ENCODE peak calls at places on chromosomes 5 and 9, in five cellular contexts. One of them, this sample, is unnamed.

GRCh38 chr5:160096178-160096577 is 23.1 kb downstream of the PWWP2A start:
- DNase-seq in lower lobe of right lung: no peak
- DNase-seq in heart left ventricle: no peak
- DNase-seq in mesothelial cell of epicardium: no peak
- DNase-seq in tibial artery: no peak
- DNase-seq in this sample: no peak

GRCh38 chr9:72005451-72005850 is 55.0 kb downstream of the C9orf57 start:
- DNase-seq in lower lobe of right lung: no peak
- DNase-seq in heart left ventricle: no peak
- DNase-seq in mesothelial cell of epicardium: no peak
- DNase-seq in tibial artery: no peak
- DNase-seq in this sample: no peak

GRCh38 chr9:4306066-4306787 is 6.4 kb upstream of the GLIS3 start:
- DNase-seq in lower lobe of right lung: no peak
- DNase-seq in heart left ventricle: no peak
- DNase-seq in mesothelial cell of epicardium: no peak
- DNase-seq in tibial artery: no peak
- DNase-seq in this sample: peak

GRCh38 chr5:173888473-173889135 is 455 bp downstream of the CPEB4 start:
- DNase-seq in lower lobe of right lung: peak
- DNase-seq in heart left ventricle: no peak
- DNase-seq in mesothelial cell of epicardium: no peak
- DNase-seq in tibial artery: peak
- DNase-seq in this sample: peak

GRCh38 chr5:17330386-17330785 is 113.0 kb downstream of the BASP1 start:
- DNase-seq in lower lobe of right lung: no peak
- DNase-seq in heart left ventricle: no peak
- DNase-seq in mesothelial cell of epicardium: no peak
- DNase-seq in tibial artery: no peak
- DNase-seq in this sample: no peak

GRCh38 chr5:151224372-151224771 is 480 bp upstream of the CCDC69 start:
- DNase-seq in lower lobe of right lung: no peak
- DNase-seq in heart left ventricle: no peak
- DNase-seq in mesothelial cell of epicardium: no peak
- DNase-seq in tibial artery: no peak
- DNase-seq in this sample: no peak

GRCh38 chr9:124008307-124008854 is 3.2 kb upstream of the LHX2 start:
- DNase-seq in lower lobe of right lung: no peak
- DNase-seq in heart left ventricle: no peak
- DNase-seq in mesothelial cell of epicardium: peak
- DNase-seq in tibial artery: no peak
- DNase-seq in this sample: peak

GRCh38 chr9:34145165-34145564 is 18.7 kb upstream of the DCAF12 start:
- DNase-seq in lower lobe of right lung: no peak
- DNase-seq in heart left ventricle: no peak
- DNase-seq in mesothelial cell of epicardium: no peak
- DNase-seq in tibial artery: no peak
- DNase-seq in this sample: no peak

GRCh38 chr5:134692722-134693121 is 44.1 kb downstream of the SEC24A start:
- DNase-seq in lower lobe of right lung: no peak
- DNase-seq in heart left ventricle: no peak
- DNase-seq in mesothelial cell of epicardium: no peak
- DNase-seq in tibial artery: no peak
- DNase-seq in this sample: no peak

GRCh38 chr5:34563269-34563668 is 92.9 kb upstream of the RAI14 start:
- DNase-seq in lower lobe of right lung: no peak
- DNase-seq in heart left ventricle: no peak
- DNase-seq in mesothelial cell of epicardium: no peak
- DNase-seq in tibial artery: no peak
- DNase-seq in this sample: no peak

DNA sequence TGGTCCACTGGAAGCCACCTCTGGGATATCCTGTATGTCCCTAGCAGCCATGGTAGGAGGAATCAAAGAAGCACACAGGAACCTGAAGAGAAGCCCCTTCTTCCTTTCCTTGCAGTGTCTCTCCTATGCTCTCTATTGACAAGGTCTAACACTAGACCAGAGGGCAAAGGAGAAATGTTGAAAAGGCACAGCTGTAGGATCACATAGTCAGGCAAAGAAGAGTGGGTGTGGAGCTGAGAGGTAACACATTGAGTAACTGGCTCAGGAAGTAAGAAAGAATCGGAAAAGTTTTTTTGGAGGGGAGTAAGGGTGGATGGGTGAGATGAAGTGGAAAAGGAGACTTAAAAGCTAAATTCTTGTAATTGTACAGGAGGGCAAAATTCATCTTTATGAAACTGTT is 100.1 kb downstream of the FOCAD start:
- DNase-seq in lower lobe of right lung: no peak
- DNase-seq in heart left ventricle: no peak
- DNase-seq in mesothelial cell of epicardium: no peak
- DNase-seq in tibial artery: no peak
- DNase-seq in this sample: no peak
- TF ChIP-seq CTCF in lower lobe of right lung: no peak
- TF ChIP-seq CTCF in heart left ventricle: no peak
- TF ChIP-seq CTCF in mesothelial cell of epicardium: no peak
- TF ChIP-seq CTCF in tibial artery: no peak
- TF ChIP-seq CTCF in this sample: no peak

GRCh38 chr9:126707083-126707482 is 93.4 kb downstream of the LMX1B start:
- DNase-seq in lower lobe of right lung: peak
- DNase-seq in heart left ventricle: no peak
- DNase-seq in mesothelial cell of epicardium: peak
- DNase-seq in tibial artery: no peak
- DNase-seq in this sample: no peak

GRCh38 chr9:126705767-126706697 is 92.3 kb downstream of the LMX1B start:
- DNase-seq in lower lobe of right lung: peak
- DNase-seq in heart left ventricle: peak
- DNase-seq in mesothelial cell of epicardium: peak
- DNase-seq in tibial artery: peak
- DNase-seq in this sample: peak

GRCh38 chr9:126708178-126708577 is 94.5 kb downstream of the LMX1B start:
- DNase-seq in lower lobe of right lung: peak
- DNase-seq in heart left ventricle: no peak
- DNase-seq in mesothelial cell of epicardium: no peak
- DNase-seq in tibial artery: peak
- DNase-seq in this sample: no peak

GRCh38 chr9:126705311-126705766 is 91.6 kb downstream of the LMX1B start:
- DNase-seq in lower lobe of right lung: peak
- DNase-seq in heart left ventricle: peak
- DNase-seq in mesothelial cell of epicardium: peak
- DNase-seq in tibial artery: peak
- DNase-seq in this sample: peak

DNA sequence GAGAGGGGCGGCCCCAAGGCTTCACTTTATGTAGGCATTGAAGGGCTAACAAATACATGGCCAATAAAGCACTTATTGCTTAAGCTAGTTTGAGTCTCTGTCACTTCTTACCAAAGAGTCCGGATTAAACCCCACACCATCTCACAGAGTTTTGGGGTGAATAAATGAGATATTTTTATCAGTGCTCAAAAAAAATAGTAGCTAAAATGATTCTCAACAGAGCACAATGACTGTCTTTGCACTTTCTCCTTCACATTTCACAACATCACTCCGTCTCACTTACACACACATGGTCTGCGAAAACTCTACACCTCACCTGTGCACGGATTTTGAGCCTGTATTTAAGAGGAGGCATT is 92.9 kb downstream of the LMX1B start:
- DNase-seq in lower lobe of right lung: no peak
- DNase-seq in heart left ventricle: no peak
- DNase-seq in mesothelial cell of epicardium: no peak
- DNase-seq in tibial artery: no peak
- DNase-seq in this sample: no peak
- TF ChIP-seq CTCF in lower lobe of right lung: no peak
- TF ChIP-seq CTCF in heart left ventricle: no peak
- TF ChIP-seq CTCF in mesothelial cell of epicardium: no peak
- TF ChIP-seq CTCF in tibial artery: no peak
- TF ChIP-seq CTCF in this sample: no peak

GRCh38 chr5:64417390-64417789 is 88.4 kb upstream of the RGS7BP start:
- DNase-seq in lower lobe of right lung: no peak
- DNase-seq in heart left ventricle: no peak
- DNase-seq in mesothelial cell of epicardium: no peak
- DNase-seq in tibial artery: no peak
- DNase-seq in this sample: no peak
- TF ChIP-seq CTCF in lower lobe of right lung: no peak
- TF ChIP-seq CTCF in heart left ventricle: no peak
- TF ChIP-seq CTCF in mesothelial cell of epicardium: no peak
- TF ChIP-seq CTCF in tibial artery: no peak
- TF ChIP-seq CTCF in this sample: no peak

GRCh38 chr9:83327750-83328622 is 210.2 kb downstream of the FRMD3 start:
- DNase-seq in lower lobe of right lung: no peak
- DNase-seq in heart left ventricle: no peak
- DNase-seq in mesothelial cell of epicardium: no peak
- DNase-seq in tibial artery: no peak
- DNase-seq in this sample: no peak

GRCh38 chr9:83334320-83334719 is 203.9 kb downstream of the FRMD3 start:
- DNase-seq in lower lobe of right lung: peak
- DNase-seq in heart left ventricle: peak
- DNase-seq in mesothelial cell of epicardium: peak
- DNase-seq in tibial artery: peak
- DNase-seq in this sample: peak

GRCh38 chr9:83327323-83327722 is 210.9 kb downstream of the FRMD3 start:
- DNase-seq in lower lobe of right lung: no peak
- DNase-seq in heart left ventricle: no peak
- DNase-seq in mesothelial cell of epicardium: no peak
- DNase-seq in tibial artery: no peak
- DNase-seq in this sample: no peak

GRCh38 chr9:83330207-83331196 is 207.7 kb downstream of the FRMD3 start:
- DNase-seq in lower lobe of right lung: no peak
- DNase-seq in heart left ventricle: no peak
- DNase-seq in mesothelial cell of epicardium: no peak
- DNase-seq in tibial artery: no peak
- DNase-seq in this sample: peak
- TF ChIP-seq CTCF in lower lobe of right lung: no peak
- TF ChIP-seq CTCF in heart left ventricle: no peak
- TF ChIP-seq CTCF in mesothelial cell of epicardium: no peak
- TF ChIP-seq CTCF in tibial artery: no peak
- TF ChIP-seq CTCF in this sample: peak

GRCh38 chr9:99300603-99301002 is 78.5 kb downstream of the SEC61B start:
- DNase-seq in lower lobe of right lung: no peak
- DNase-seq in heart left ventricle: no peak
- DNase-seq in mesothelial cell of epicardium: no peak
- DNase-seq in tibial artery: no peak
- DNase-seq in this sample: no peak

GRCh38 chr9:99298660-99299059 is 76.6 kb downstream of the SEC61B start:
- DNase-seq in lower lobe of right lung: no peak
- DNase-seq in heart left ventricle: no peak
- DNase-seq in mesothelial cell of epicardium: no peak
- DNase-seq in tibial artery: no peak
- DNase-seq in this sample: no peak

GRCh38 chr9:99296375-99296951 is 74.4 kb downstream of the SEC61B start:
- DNase-seq in lower lobe of right lung: no peak
- DNase-seq in heart left ventricle: peak
- DNase-seq in mesothelial cell of epicardium: no peak
- DNase-seq in tibial artery: no peak
- DNase-seq in this sample: peak

GRCh38 chr9:99300103-99300439 is 78.0 kb downstream of the SEC61B start:
- DNase-seq in lower lobe of right lung: no peak
- DNase-seq in heart left ventricle: no peak
- DNase-seq in mesothelial cell of epicardium: no peak
- DNase-seq in tibial artery: no peak
- DNase-seq in this sample: no peak

GRCh38 chr9:99299214-99300102 is 77.4 kb downstream of the SEC61B start:
- DNase-seq in lower lobe of right lung: no peak
- DNase-seq in heart left ventricle: no peak
- DNase-seq in mesothelial cell of epicardium: no peak
- DNase-seq in tibial artery: no peak
- DNase-seq in this sample: no peak
- TF ChIP-seq CTCF in lower lobe of right lung: no peak
- TF ChIP-seq CTCF in heart left ventricle: no peak
- TF ChIP-seq CTCF in mesothelial cell of epicardium: no peak
- TF ChIP-seq CTCF in tibial artery: no peak
- TF ChIP-seq CTCF in this sample: no peak

GRCh38 chr9:112170968-112171367 is 4.1 kb downstream of the SUSD1 start:
- DNase-seq in lower lobe of right lung: no peak
- DNase-seq in heart left ventricle: no peak
- DNase-seq in mesothelial cell of epicardium: no peak
- DNase-seq in tibial artery: no peak
- DNase-seq in this sample: no peak
- TF ChIP-seq CTCF in lower lobe of right lung: no peak
- TF ChIP-seq CTCF in heart left ventricle: no peak
- TF ChIP-seq CTCF in mesothelial cell of epicardium: no peak
- TF ChIP-seq CTCF in tibial artery: no peak
- TF ChIP-seq CTCF in this sample: no peak

DNA sequence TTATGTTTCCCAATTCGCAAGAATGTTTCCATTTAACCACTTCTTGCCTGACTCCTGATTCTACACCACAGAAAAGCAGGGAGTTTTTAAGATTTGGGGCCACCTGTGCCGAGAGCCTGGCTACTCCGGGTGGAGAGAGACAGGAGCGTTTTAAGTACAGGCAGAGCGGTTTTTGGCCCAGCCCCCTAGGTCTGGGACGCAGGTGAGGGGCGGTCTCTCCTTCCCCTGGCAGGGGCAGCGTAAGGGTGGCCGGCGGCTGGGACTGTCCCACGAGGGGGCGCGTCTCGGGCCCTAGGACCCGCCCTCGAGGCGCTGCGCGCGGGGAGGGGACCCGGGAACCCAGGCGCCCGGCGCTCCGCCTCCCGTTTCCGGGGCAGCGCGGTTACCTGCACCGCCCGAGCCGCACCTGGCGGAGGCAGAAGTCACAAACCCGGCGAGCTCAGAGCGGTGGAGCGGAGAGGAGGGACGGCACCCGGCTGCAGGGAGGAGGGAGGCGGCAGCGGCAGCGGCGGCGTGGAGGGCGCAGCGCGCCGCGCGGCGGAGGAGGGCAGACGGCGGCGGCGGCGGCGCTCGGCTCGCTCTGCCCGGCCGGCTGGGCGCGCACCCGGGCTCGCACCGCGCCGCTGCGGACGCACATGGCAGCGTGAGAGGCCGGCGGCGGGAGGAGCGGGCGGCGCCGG is at the start of gene WWC1:
- DNase-seq in lower lobe of right lung: peak
- DNase-seq in heart left ventricle: no peak
- DNase-seq in mesothelial cell of epicardium: peak
- DNase-seq in tibial artery: no peak
- DNase-seq in this sample: peak
- TF ChIP-seq CTCF in lower lobe of right lung: peak
- TF ChIP-seq CTCF in heart left ventricle: no peak
- TF ChIP-seq CTCF in mesothelial cell of epicardium: peak
- TF ChIP-seq CTCF in tibial artery: no peak
- TF ChIP-seq CTCF in this sample: no peak

GRCh38 chr5:120938604-120939003 is 474.5 kb downstream of the PRR16 start:
- DNase-seq in lower lobe of right lung: no peak
- DNase-seq in heart left ventricle: no peak
- DNase-seq in mesothelial cell of epicardium: no peak
- DNase-seq in tibial artery: no peak
- DNase-seq in this sample: no peak

GRCh38 chr5:120936652-120937051 is 472.6 kb downstream of the PRR16 start:
- DNase-seq in lower lobe of right lung: peak
- DNase-seq in heart left ventricle: no peak
- DNase-seq in mesothelial cell of epicardium: no peak
- DNase-seq in tibial artery: no peak
- DNase-seq in this sample: no peak

DNA sequence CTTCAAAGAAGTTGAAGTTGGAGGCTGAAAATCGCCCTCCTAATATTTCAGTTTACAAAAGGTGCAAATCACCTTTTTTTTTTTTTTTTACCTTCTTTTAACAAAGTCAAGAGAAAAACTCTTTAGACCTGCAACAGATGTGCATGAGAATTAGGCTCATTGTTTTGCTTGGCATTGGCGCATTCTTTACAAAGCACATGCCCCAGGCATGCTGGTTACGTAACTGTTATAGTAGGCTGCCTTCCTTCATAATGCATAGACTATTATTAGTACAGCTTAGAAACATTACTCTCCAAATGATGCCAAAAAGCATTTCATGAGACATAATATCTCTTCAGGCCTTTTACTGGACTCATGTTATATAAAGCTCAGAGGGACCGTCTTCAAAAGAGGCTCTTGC is 478.5 kb downstream of the PRR16 start:
- DNase-seq in lower lobe of right lung: no peak
- DNase-seq in heart left ventricle: no peak
- DNase-seq in mesothelial cell of epicardium: no peak
- DNase-seq in tibial artery: no peak
- DNase-seq in this sample: no peak
- TF ChIP-seq CTCF in lower lobe of right lung: no peak
- TF ChIP-seq CTCF in heart left ventricle: no peak
- TF ChIP-seq CTCF in mesothelial cell of epicardium: no peak
- TF ChIP-seq CTCF in tibial artery: no peak
- TF ChIP-seq CTCF in this sample: no peak

This sample was measured in activated CD8-positive, alpha-beta T cell treated with anti-CD3 and anti-CD28 coated beads for 36 hours.